ENCODE peak calls at places on chromosomes 1 and 21, in nine cellular contexts. N is mucosa of gallbladder; C is NCI-H2081; Y is stimulated activated naive CD8-positive, alpha-beta T cell treated with anti-CD3 and anti-CD28 coated beads, Interleukin-15, amount 100 ng/mL, for 72 hours; I is endothelial cell; X is GM10248; H is naive thymus-derived CD8-positive, alpha-beta T cell; E is non-pigmented ciliary epithelial cell; R is left ventricle myocardium inferior. U is an unnamed sample.

GRCh38 chr1:193083365-193084088 is 21.7 kb downstream of the GLRX2 start:
- DNase-seq in C (no peak), R (no peak), X (peak), H (no peak), Y (no peak), I (no peak), N (no peak), E (no peak), U (no peak)

GRCh38 chr1:63730211-63730610 is 43.6 kb upstream of the ROR1 start:
- DNase-seq in Y (no peak), N (no peak), E (no peak), C (no peak), H (no peak), R (no peak), X (no peak), I (no peak), U (no peak)

GRCh38 chr1:47725000-47725731 is 272.0 kb downstream of the TRABD2B start:
- DNase-seq in C (no peak), E (no peak), H (no peak), Y (no peak), N (no peak), R (no peak), I (peak), X (no peak), U (no peak)

GRCh38 chr21:32094792-32095191 is 184.1 kb downstream of the MIS18A start:
- DNase-seq in Y (no peak), I (no peak), H (no peak), N (no peak), X (no peak), E (no peak), C (no peak), R (no peak), U (no peak)

GRCh38 chr1:231808990-231809389 is 182.4 kb downstream of the DISC1 start:
- DNase-seq in R (no peak), N (no peak), H (no peak), Y (no peak), I (no peak), X (no peak), E (no peak), C (no peak), U (no peak)

GRCh38 chr1:156889802-156890585 is 3.5 kb upstream of the PEAR1 start:
- DNase-seq in H (peak), I (peak), X (peak), C (peak), N (peak), E (no peak), R (peak), Y (peak), U (peak)

GRCh38 chr1:219639843-219640606 is 27.1 kb upstream of the ZC3H11B start:
- DNase-seq in X (no peak), I (no peak), N (no peak), H (no peak), Y (no peak), R (no peak), E (no peak), C (peak), U (no peak)

GRCh38 chr1:100188617-100189016 is 10.6 kb upstream of the LRRC39 start:
- DNase-seq in X (peak), C (peak), I (no peak), R (no peak), N (no peak), E (peak), H (no peak), Y (no peak), U (peak)

GRCh38 chr1:233707906-233708292 is 94.0 kb downstream of the KCNK1 start:
- DNase-seq in N (no peak), C (no peak), E (no peak), X (no peak), I (no peak), H (no peak), Y (no peak), R (no peak), U (no peak)

GRCh38 chr1:28208818-28209441 is 23.9 kb downstream of the DNAJC8 start:
- DNase-seq in R (peak), X (peak), Y (peak), N (peak), I (peak), C (peak), H (peak), E (peak), U (peak)

GRCh38 chr1:248849152-248849551 is 9.7 kb downstream of the ZNF692 start:
- DNase-seq in R (no peak), E (no peak), H (no peak), C (no peak), I (no peak), N (no peak), Y (no peak), X (no peak), U (no peak)

GRCh38 chr21:26798856-26799751 is 46.1 kb downstream of the ADAMTS1 start:
- DNase-seq in R (no peak), E (no peak), Y (no peak), X (no peak), I (no peak), C (peak), N (no peak), H (no peak), U (no peak)

GRCh38 chr1:31069392-31069791 is 3.9 kb upstream of the PUM1 start:
- DNase-seq in R (no peak), I (no peak), N (no peak), C (no peak), Y (no peak), E (no peak), X (no peak), H (no peak), U (no peak)

GRCh38 chr1:63124666-63125191 is 197.6 kb upstream of the FOXD3 start:
- DNase-seq in N (no peak), E (peak), I (no peak), Y (no peak), H (no peak), C (no peak), X (peak), R (no peak), U (no peak)

GRCh38 chr1:86582161-86582560 is 35.3 kb downstream of the CLCA4 start:
- DNase-seq in I (no peak), N (no peak), C (no peak), R (no peak), H (no peak), E (no peak), X (no peak), Y (no peak), U (no peak)

GRCh38 chr1:1355376-1355775 is 3.0 kb downstream of the MXRA8 start:
- DNase-seq in H (peak), N (no peak), I (peak), C (peak), Y (no peak), E (no peak), X (no peak), R (no peak), U (peak)

GRCh38 chr1:90502194-90502593 is 214.9 kb downstream of the BARHL2 start:
- DNase-seq in E (no peak), H (no peak), N (no peak), I (no peak), X (no peak), R (no peak), Y (no peak), C (no peak), U (no peak)

GRCh38 chr21:35663856-35664606 is 396.3 kb downstream of the SETD4 start:
- DNase-seq in X (no peak), C (no peak), H (no peak), Y (no peak), N (no peak), R (no peak), E (no peak), I (no peak), U (no peak)

GRCh38 chr1:240455228-240455821 is 156.6 kb downstream of the GREM2 start:
- DNase-seq in Y (no peak), I (peak), C (no peak), R (no peak), E (no peak), N (no peak), H (no peak), X (no peak), U (no peak)

GRCh38 chr1:236455242-236455641 is 61.2 kb downstream of the EDARADD start:
- DNase-seq in N (no peak), C (no peak), I (no peak), R (no peak), Y (no peak), H (no peak), X (no peak), E (no peak), U (no peak)

GRCh38 chr1:216528816-216529215 is 105.6 kb upstream of the USH2A start:
- DNase-seq in N (no peak), E (no peak), I (no peak), Y (no peak), X (peak), R (no peak), C (no peak), H (no peak), U (no peak)

GRCh38 chr1:50278961-50279360 is 144.3 kb downstream of the DMRTA2 start:
- DNase-seq in R (no peak), N (no peak), H (no peak), Y (no peak), E (no peak), X (no peak), C (no peak), I (no peak), U (no peak)

GRCh38 chr1:93676424-93676823 is 5.2 kb downstream of the BCAR3 start:
- DNase-seq in C (no peak), X (no peak), E (no peak), R (peak), I (no peak), N (no peak), H (no peak), Y (no peak), U (no peak)

GRCh38 chr1:156511656-156512055 is 11.1 kb upstream of the MEF2D start:
- DNase-seq in H (no peak), Y (no peak), N (no peak), R (no peak), X (no peak), I (no peak), C (no peak), E (peak), U (no peak)

GRCh38 chr21:29641635-29642550 is 297.9 kb downstream of the GRIK1 start:
- DNase-seq in I (no peak), E (no peak), C (no peak), X (no peak), H (no peak), R (no peak), N (no peak), Y (no peak), U (no peak)

GRCh38 chr1:114274621-114275317 is 121.1 kb upstream of the SYT6 start:
- DNase-seq in X (no peak), R (no peak), I (no peak), C (no peak), E (no peak), Y (no peak), N (no peak), H (no peak), U (no peak)

GRCh38 chr1:166822385-166822784 is 16.9 kb upstream of the POGK start:
- DNase-seq in Y (no peak), E (no peak), N (no peak), C (no peak), H (no peak), R (no peak), X (no peak), I (no peak), U (no peak)

GRCh38 chr1:118185083-118185899 is at the start of gene SPAG17:
- DNase-seq in Y (no peak), H (no peak), R (peak), X (peak), I (peak), N (peak), E (peak), C (no peak), U (peak)

GRCh38 chr21:36059823-36060158 is 535 bp downstream of the SETD4 start:
- DNase-seq in I (peak), R (peak), X (no peak), C (peak), H (peak), Y (no peak), N (no peak), E (no peak), U (peak)

GRCh38 chr1:209316929-209317328 is 266.6 kb upstream of the CAMK1G start:
- DNase-seq in E (no peak), I (no peak), Y (no peak), R (no peak), H (no peak), X (no peak), N (no peak), C (no peak), U (no peak)

GRCh38 chr1:204940591-204940990 is 69.9 kb downstream of the NFASC start:
- DNase-seq in C (no peak), E (no peak), N (no peak), I (no peak), H (no peak), R (no peak), Y (no peak), X (no peak), U (no peak)

GRCh38 chr1:154478639-154479038 is 23.4 kb upstream of the TDRD10 start:
- DNase-seq in N (no peak), X (peak), E (no peak), I (no peak), C (no peak), H (no peak), R (no peak), Y (no peak), U (no peak)

GRCh38 chr21:31846690-31847089 is 26.1 kb upstream of the HUNK start:
- DNase-seq in E (no peak), C (no peak), I (no peak), N (no peak), Y (no peak), X (no peak), R (no peak), H (no peak), U (no peak)

GRCh38 chr21:45590726-45591618 is 48.7 kb upstream of the SLC19A1 start:
- DNase-seq in R (peak), H (peak), E (no peak), I (no peak), C (no peak), N (no peak), X (peak), Y (peak), U (no peak)

GRCh38 chr1:184643661-184644060 is 111.0 kb downstream of the EDEM3 start:
- DNase-seq in X (no peak), Y (no peak), H (no peak), E (no peak), I (no peak), N (no peak), C (no peak), R (no peak), U (no peak)

GRCh38 chr1:237754627-237755026 is 136.1 kb downstream of the ZP4 start:
- DNase-seq in R (no peak), N (no peak), X (no peak), E (no peak), Y (no peak), I (no peak), C (no peak), H (no peak), U (no peak)

GRCh38 chr1:181296180-181296579 is 187.1 kb upstream of the CACNA1E start:
- DNase-seq in I (no peak), N (no peak), H (no peak), Y (no peak), X (no peak), C (no peak), E (no peak), R (no peak), U (no peak)

GRCh38 chr21:28280611-28281010 is 712.1 kb downstream of the LTN1 start:
- DNase-seq in E (no peak), Y (no peak), R (no peak), N (no peak), I (no peak), X (no peak), H (no peak), C (no peak), U (no peak)

GRCh38 chr1:168312718-168313604 is 32.3 kb downstream of the TBX19 start:
- DNase-seq in E (no peak), X (no peak), C (no peak), Y (no peak), R (no peak), N (no peak), H (no peak), I (no peak), U (no peak)